ENCODE peak calls at places on chromosomes 2 and 18, in four cellular contexts. C, T, D and Z are unnamed samples.

GRCh38 chr2:241316825-241317224 is 1.1 kb downstream of the SEPTIN2 start:
- DNase-seq in D (no peak), T (no peak), C (no peak), Z (no peak)

GRCh38 chr18:56505971-56506370 is 132.4 kb downstream of the TXNL1 start:
- DNase-seq in C (no peak), T (no peak), D (no peak), Z (no peak)

GRCh38 chr2:174325932-174326879 is 8.5 kb upstream of the SP9 start:
- DNase-seq in D (no peak), T (no peak), C (no peak), Z (no peak)

GRCh38 chr2:42053791-42054656 is 6.2 kb downstream of the PKDCC start:
- DNase-seq in T (no peak), D (no peak), C (no peak), Z (no peak)

GRCh38 chr18:51082571-51083264 is 52.7 kb downstream of the SMAD4 start:
- DNase-seq in D (no peak), C (no peak), T (no peak), Z (no peak)

GRCh38 chr2:172613610-172614231 is 57.8 kb downstream of the PDK1 start:
- DNase-seq in C (no peak), D (no peak), T (no peak), Z (peak; percentile 4)

GRCh38 chr2:69701100-69701945 is 40.6 kb upstream of the ANXA4 start:
- DNase-seq in D (no peak), C (no peak), T (no peak), Z (no peak)

GRCh38 chr18:56575819-56576663 is 62.4 kb downstream of the TXNL1 start:
- DNase-seq in C (peak; percentile 48), D (peak; percentile 57), T (no peak), Z (peak; percentile 43)

GRCh38 chr2:15704086-15704787 is 112.6 kb downstream of the DDX1 start:
- DNase-seq in C (no peak), T (no peak), D (no peak), Z (no peak)

GRCh38 chr2:230128943-230129342 is 60.2 kb upstream of the SLC16A14 start:
- DNase-seq in T (no peak), D (no peak), C (no peak), Z (no peak)

GRCh38 chr2:173230181-173230580 is 124.5 kb upstream of the CDCA7 start:
- DNase-seq in T (no peak), D (no peak), C (no peak), Z (no peak)

GRCh38 chr2:157264099-157264498 is 6.6 kb downstream of the GALNT5 start:
- DNase-seq in C (no peak), T (no peak), D (no peak), Z (no peak)

GRCh38 chr2:39492095-39492590 is 55.1 kb upstream of the MAP4K3 start:
- DNase-seq in D (no peak), C (peak; percentile 84), T (no peak), Z (no peak)

GRCh38 chr2:191899442-191899841 is 52.6 kb upstream of the CAVIN2 start:
- DNase-seq in D (no peak), T (no peak), C (no peak), Z (no peak)

GRCh38 chr18:46236156-46236555 is 132.0 kb downstream of the HAUS1 start:
- DNase-seq in T (no peak), C (no peak), D (no peak), Z (no peak)

GRCh38 chr2:165499131-165499530 is 29.6 kb downstream of the CSRNP3 start:
- DNase-seq in D (no peak), T (no peak), C (no peak), Z (no peak)

GRCh38 chr18:32868424-32868823 is 95.6 kb upstream of the KLHL14 start:
- DNase-seq in D (no peak), C (no peak), T (no peak), Z (no peak)

GRCh38 chr2:239706407-239706806 is 305.6 kb upstream of the HDAC4 start:
- DNase-seq in C (no peak), T (no peak), D (no peak), Z (no peak)

GRCh38 chr2:68709421-68709911 is 25.1 kb upstream of the ARHGAP25 start:
- DNase-seq in C (no peak), T (no peak), D (peak; percentile 18), Z (peak; percentile 70)

GRCh38 chr2:118227698-118228508 is 139.6 kb downstream of the INSIG2 start:
- DNase-seq in D (no peak), C (no peak), T (no peak), Z (no peak)

GRCh38 chr2:111623380-111623779 is 260.6 kb downstream of the ANAPC1 start:
- DNase-seq in T (no peak), C (no peak), D (no peak), Z (no peak)

GRCh38 chr2:130827502-130828251 is 9.0 kb upstream of the ARHGEF4 start:
- DNase-seq in T (no peak), C (no peak), D (no peak), Z (no peak)

GRCh38 chr18:275486-275885 is 7.6 kb upstream of the THOC1 start:
- DNase-seq in T (no peak), C (no peak), D (no peak), Z (no peak)

GRCh38 chr2:38653715-38654494 is 12.0 kb upstream of the GALM start:
- DNase-seq in C (no peak), D (no peak), T (no peak), Z (no peak)

GRCh38 chr2:62309465-62310091 is 113.7 kb downstream of the B3GNT2 start:
- DNase-seq in C (peak; percentile 75), T (no peak), D (no peak), Z (no peak)

GRCh38 chr2:228180126-228181097 is 1.1 kb downstream of the SPHKAP start:
- DNase-seq in C (no peak), T (no peak), D (peak; percentile 34), Z (no peak)

GRCh38 chr2:68925298-68925885 is 27.3 kb downstream of the GKN2 start:
- DNase-seq in T (no peak), D (peak; percentile 11), C (peak; percentile 58), Z (peak; percentile 33)

GRCh38 chr2:217625475-217626245 is 377.1 kb downstream of the TNS1 start:
- DNase-seq in T (no peak), C (no peak), D (no peak), Z (no peak)

GRCh38 chr18:49726564-49726963 is 86.8 kb downstream of the ACAA2 start:
- DNase-seq in C (no peak), D (no peak), T (no peak), Z (no peak)

GRCh38 chr2:218032336-218033171 is 29.8 kb upstream of the TNS1 start:
- DNase-seq in D (no peak), T (no peak), C (peak; percentile 13), Z (no peak)

GRCh38 chr18:26453370-26454030 is 94.9 kb downstream of the KCTD1 start:
- DNase-seq in C (no peak), D (no peak), T (no peak), Z (no peak)

GRCh38 chr2:60998628-60999545 is 18.6 kb upstream of the PEX13 start:
- DNase-seq in C (peak; percentile 54), T (no peak), D (peak; percentile 33), Z (peak; percentile 92)

GRCh38 chr2:20213651-20214565 is 11.0 kb downstream of the SDC1 start:
- DNase-seq in T (no peak), D (no peak), C (no peak), Z (peak; percentile 29)

GRCh38 chr2:182767578-182767977 is 51.5 kb downstream of the DNAJC10 start:
- DNase-seq in T (no peak), C (no peak), D (no peak), Z (peak; percentile 12)

GRCh38 chr2:173991857-173992588 is 26.9 kb upstream of the SP3 start:
- DNase-seq in D (no peak), C (no peak), T (no peak), Z (no peak)

GRCh38 chr2:191226196-191226595 is 19.0 kb upstream of the MYO1B start:
- DNase-seq in T (no peak), C (no peak), D (no peak), Z (no peak)

GRCh38 chr2:118269408-118270051 is 181.3 kb downstream of the INSIG2 start:
- DNase-seq in D (no peak), C (no peak), T (no peak), Z (no peak)

GRCh38 chr2:148614332-148615049 is 30.1 kb upstream of the EPC2 start:
- DNase-seq in C (peak; percentile 71), D (no peak), T (no peak), Z (no peak)

GRCh38 chr2:47833516-47833968 is 50.6 kb downstream of the MSH6 start:
- DNase-seq in D (no peak), C (peak; percentile 31), T (no peak), Z (no peak)